ENCODE peak calls at places on chromosomes 12 and 14, in nine cellular contexts. One of them, this sample, is unnamed.
A peak's percentile ranks its signal among the peaks of the same experiment; 100 is the strongest.

GRCh38 chr14:45526715-45527549 is 273.9 kb upstream of the MIS18BP1 start:
- DNase-seq in mammary epithelial cell: peak; percentile 45
- DNase-seq in fibroblast of lung: no peak
- DNase-seq in neuronal stem cell: peak; percentile 32
- DNase-seq in hepatocyte: peak; percentile 65
- DNase-seq in GM12878: peak; percentile 1
- DNase-seq in IMR-90: no peak
- DNase-seq in Karpas-422: peak; percentile 85
- DNase-seq in GM23248: peak; percentile 53
- DNase-seq in this sample: peak; percentile 81

GRCh38 chr12:49827351-49828099 is 688 bp downstream of the NCKAP5L start:
- DNase-seq in mammary epithelial cell: peak; percentile 55
- DNase-seq in fibroblast of lung: peak; percentile 67
- DNase-seq in neuronal stem cell: peak; percentile 66
- DNase-seq in hepatocyte: peak; percentile 83
- DNase-seq in GM12878: no peak
- DNase-seq in IMR-90: peak; percentile 46
- DNase-seq in Karpas-422: peak; percentile 67
- DNase-seq in GM23248: peak; percentile 81
- DNase-seq in this sample: peak; percentile 89

GRCh38 chr12:12046401-12046800 is 24.3 kb upstream of the BCL2L14 start:
- DNase-seq in mammary epithelial cell: peak; percentile 67
- DNase-seq in fibroblast of lung: no peak
- DNase-seq in neuronal stem cell: no peak
- DNase-seq in hepatocyte: no peak
- DNase-seq in GM12878: no peak
- DNase-seq in IMR-90: no peak
- DNase-seq in Karpas-422: no peak
- DNase-seq in GM23248: no peak
- DNase-seq in this sample: no peak

GRCh38 chr14:60396718-60397343 is 89.0 kb downstream of the C14orf39 start:
- DNase-seq in mammary epithelial cell: no peak
- DNase-seq in fibroblast of lung: peak; percentile 54
- DNase-seq in neuronal stem cell: no peak
- DNase-seq in hepatocyte: no peak
- DNase-seq in GM12878: no peak
- DNase-seq in IMR-90: peak; percentile 1
- DNase-seq in Karpas-422: no peak
- DNase-seq in GM23248: peak; percentile 1
- DNase-seq in this sample: no peak

GRCh38 chr12:28089363-28089762 is 100.9 kb upstream of the CCDC91 start:
- DNase-seq in mammary epithelial cell: no peak
- DNase-seq in fibroblast of lung: peak; percentile 43
- DNase-seq in neuronal stem cell: no peak
- DNase-seq in hepatocyte: no peak
- DNase-seq in GM12878: no peak
- DNase-seq in IMR-90: peak; percentile 37
- DNase-seq in Karpas-422: no peak
- DNase-seq in GM23248: peak; percentile 40
- DNase-seq in this sample: peak; percentile 27

GRCh38 chr12:121538699-121539061 is 42.1 kb downstream of the KDM2B start:
- DNase-seq in mammary epithelial cell: no peak
- DNase-seq in fibroblast of lung: peak; percentile 18
- DNase-seq in neuronal stem cell: no peak
- DNase-seq in hepatocyte: no peak
- DNase-seq in GM12878: no peak
- DNase-seq in IMR-90: peak; percentile 29
- DNase-seq in Karpas-422: peak; percentile 68
- DNase-seq in GM23248: peak; percentile 17
- DNase-seq in this sample: no peak

GRCh38 chr12:3747543-3747942 is 5.4 kb downstream of the CRACR2A start:
- DNase-seq in mammary epithelial cell: no peak
- DNase-seq in fibroblast of lung: no peak
- DNase-seq in neuronal stem cell: no peak
- DNase-seq in hepatocyte: no peak
- DNase-seq in GM12878: no peak
- DNase-seq in IMR-90: no peak
- DNase-seq in Karpas-422: no peak
- DNase-seq in GM23248: no peak
- DNase-seq in this sample: no peak

GRCh38 chr14:80705241-80705980 is 236.1 kb downstream of the CEP128 start:
- DNase-seq in mammary epithelial cell: peak; percentile 41
- DNase-seq in fibroblast of lung: no peak
- DNase-seq in neuronal stem cell: no peak
- DNase-seq in hepatocyte: no peak
- DNase-seq in GM12878: no peak
- DNase-seq in IMR-90: no peak
- DNase-seq in Karpas-422: no peak
- DNase-seq in GM23248: no peak
- DNase-seq in this sample: no peak

GRCh38 chr12:93178154-93178878 is 199.4 kb upstream of the NUDT4 start:
- DNase-seq in mammary epithelial cell: no peak
- DNase-seq in fibroblast of lung: no peak
- DNase-seq in neuronal stem cell: no peak
- DNase-seq in hepatocyte: no peak
- DNase-seq in GM12878: no peak
- DNase-seq in IMR-90: no peak
- DNase-seq in Karpas-422: no peak
- DNase-seq in GM23248: no peak
- DNase-seq in this sample: no peak

GRCh38 chr12:112131686-112132085 is 6.3 kb downstream of the TRAFD1 start:
- DNase-seq in mammary epithelial cell: no peak
- DNase-seq in fibroblast of lung: no peak
- DNase-seq in neuronal stem cell: no peak
- DNase-seq in hepatocyte: no peak
- DNase-seq in GM12878: no peak
- DNase-seq in IMR-90: no peak
- DNase-seq in Karpas-422: no peak
- DNase-seq in GM23248: peak; percentile 23
- DNase-seq in this sample: no peak

GRCh38 chr14:82432531-82432930 is 898.9 kb upstream of the SEL1L start:
- DNase-seq in mammary epithelial cell: no peak
- DNase-seq in fibroblast of lung: no peak
- DNase-seq in neuronal stem cell: no peak
- DNase-seq in hepatocyte: no peak
- DNase-seq in GM12878: no peak
- DNase-seq in IMR-90: no peak
- DNase-seq in Karpas-422: no peak
- DNase-seq in GM23248: no peak
- DNase-seq in this sample: no peak

GRCh38 chr14:25094171-25094907 is 44.4 kb upstream of the STXBP6 start:
- DNase-seq in mammary epithelial cell: no peak
- DNase-seq in fibroblast of lung: peak; percentile 27
- DNase-seq in neuronal stem cell: no peak
- DNase-seq in hepatocyte: no peak
- DNase-seq in GM12878: no peak
- DNase-seq in IMR-90: peak; percentile 45
- DNase-seq in Karpas-422: no peak
- DNase-seq in GM23248: peak; percentile 14
- DNase-seq in this sample: peak; percentile 9

GRCh38 chr14:51609987-51610283 is 41.8 kb upstream of the FRMD6 start:
- DNase-seq in mammary epithelial cell: no peak
- DNase-seq in fibroblast of lung: peak; percentile 75
- DNase-seq in neuronal stem cell: no peak
- DNase-seq in hepatocyte: peak; percentile 46
- DNase-seq in GM12878: no peak
- DNase-seq in IMR-90: peak; percentile 59
- DNase-seq in Karpas-422: no peak
- DNase-seq in GM23248: peak; percentile 53
- DNase-seq in this sample: no peak

GRCh38 chr12:34604227-34604626 is 581.9 kb downstream of the ALG10 start:
- DNase-seq in mammary epithelial cell: no peak
- DNase-seq in fibroblast of lung: no peak
- DNase-seq in neuronal stem cell: no peak
- DNase-seq in hepatocyte: no peak
- DNase-seq in GM12878: no peak
- DNase-seq in IMR-90: no peak
- DNase-seq in Karpas-422: no peak
- DNase-seq in GM23248: no peak
- DNase-seq in this sample: no peak

GRCh38 chr12:34601689-34602088 is 579.4 kb downstream of the ALG10 start:
- DNase-seq in mammary epithelial cell: no peak
- DNase-seq in fibroblast of lung: no peak
- DNase-seq in neuronal stem cell: no peak
- DNase-seq in hepatocyte: no peak
- DNase-seq in GM12878: no peak
- DNase-seq in IMR-90: no peak
- DNase-seq in Karpas-422: no peak
- DNase-seq in GM23248: no peak
- DNase-seq in this sample: no peak

GRCh38 chr12:34602213-34602940 is 580.1 kb downstream of the ALG10 start:
- DNase-seq in mammary epithelial cell: no peak
- DNase-seq in fibroblast of lung: no peak
- DNase-seq in neuronal stem cell: no peak
- DNase-seq in hepatocyte: no peak
- DNase-seq in GM12878: no peak
- DNase-seq in IMR-90: no peak
- DNase-seq in Karpas-422: no peak
- DNase-seq in GM23248: no peak
- DNase-seq in this sample: no peak

GRCh38 chr12:34604631-34605509 is 582.6 kb downstream of the ALG10 start:
- DNase-seq in mammary epithelial cell: no peak
- DNase-seq in fibroblast of lung: no peak
- DNase-seq in neuronal stem cell: no peak
- DNase-seq in hepatocyte: no peak
- DNase-seq in GM12878: no peak
- DNase-seq in IMR-90: no peak
- DNase-seq in Karpas-422: no peak
- DNase-seq in GM23248: no peak
- DNase-seq in this sample: no peak

GRCh38 chr12:34603382-34604035 is 581.2 kb downstream of the ALG10 start:
- DNase-seq in mammary epithelial cell: no peak
- DNase-seq in fibroblast of lung: no peak
- DNase-seq in neuronal stem cell: no peak
- DNase-seq in hepatocyte: no peak
- DNase-seq in GM12878: no peak
- DNase-seq in IMR-90: no peak
- DNase-seq in Karpas-422: no peak
- DNase-seq in GM23248: no peak
- DNase-seq in this sample: no peak
- H2AFZ ChIP-seq in mammary epithelial cell: no peak overlapping the region
- H2AFZ ChIP-seq in fibroblast of lung: no peak overlapping the region
- H2AFZ ChIP-seq in neuronal stem cell: peak overlapping the region; percentile 3
- H2AFZ ChIP-seq in hepatocyte: no peak overlapping the region
- H2AFZ ChIP-seq in GM12878: no peak overlapping the region
- H2AFZ ChIP-seq in IMR-90: no peak overlapping the region
- H2AFZ ChIP-seq in Karpas-422: no peak overlapping the region
- H2AFZ ChIP-seq in GM23248: no peak overlapping the region
- H2AFZ ChIP-seq in this sample: no peak overlapping the region

GRCh38 chr12:63917477-63917862 is 73.0 kb downstream of the SRGAP1 start:
- DNase-seq in mammary epithelial cell: no peak
- DNase-seq in fibroblast of lung: no peak
- DNase-seq in neuronal stem cell: no peak
- DNase-seq in hepatocyte: no peak
- DNase-seq in GM12878: no peak
- DNase-seq in IMR-90: no peak
- DNase-seq in Karpas-422: no peak
- DNase-seq in GM23248: no peak
- DNase-seq in this sample: no peak
- H2AFZ ChIP-seq in mammary epithelial cell: no peak overlapping the region
- H2AFZ ChIP-seq in fibroblast of lung: no peak overlapping the region
- H2AFZ ChIP-seq in neuronal stem cell: no peak overlapping the region
- H2AFZ ChIP-seq in hepatocyte: no peak overlapping the region
- H2AFZ ChIP-seq in GM12878: no peak overlapping the region
- H2AFZ ChIP-seq in IMR-90: no peak overlapping the region
- H2AFZ ChIP-seq in Karpas-422: peak overlapping the region; percentile 16
- H2AFZ ChIP-seq in GM23248: no peak overlapping the region
- H2AFZ ChIP-seq in this sample: no peak overlapping the region

DNA sequence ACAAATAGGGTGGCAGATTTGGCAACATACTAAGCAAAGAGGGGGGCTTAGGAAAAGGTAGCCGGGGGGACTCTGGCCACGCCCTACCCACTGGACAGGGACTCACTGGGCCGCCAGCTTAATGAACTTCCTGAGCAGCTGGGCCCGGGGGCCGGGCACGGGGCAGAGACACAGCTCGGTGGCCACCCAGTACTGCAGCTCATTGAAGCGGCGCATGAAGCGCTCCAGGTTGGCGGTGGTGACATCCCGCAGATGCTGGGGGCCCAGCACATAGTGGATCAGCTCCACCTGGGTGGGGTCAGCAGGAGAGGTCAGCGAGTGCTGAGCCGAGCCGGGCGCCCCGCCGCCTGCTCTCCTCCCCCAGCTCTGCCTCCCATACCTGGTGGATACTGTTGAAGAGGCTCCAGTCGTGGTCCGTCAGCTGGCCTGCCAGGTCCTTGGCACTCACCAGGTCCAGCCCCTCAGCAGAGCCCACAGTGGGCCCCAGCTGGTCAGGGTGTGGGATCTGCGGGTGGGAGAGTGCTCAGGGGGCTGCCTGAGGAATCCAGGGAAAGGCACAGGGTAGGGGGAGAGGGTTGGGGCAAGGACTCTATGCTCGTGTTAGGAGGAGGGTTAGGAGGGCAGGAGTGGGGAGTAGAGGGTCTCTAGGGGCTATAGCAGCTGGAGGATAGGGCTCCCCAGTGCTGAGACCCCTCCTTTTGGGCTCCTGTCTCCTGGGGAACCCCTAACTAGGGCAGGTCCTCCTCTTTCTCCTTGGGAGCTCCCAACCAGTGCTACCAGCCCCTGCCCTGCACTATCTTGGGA is 15.4 kb upstream of the ENDOU start:
- DNase-seq in mammary epithelial cell: no peak
- DNase-seq in fibroblast of lung: no peak
- DNase-seq in neuronal stem cell: no peak
- DNase-seq in hepatocyte: no peak
- DNase-seq in GM12878: no peak
- DNase-seq in IMR-90: no peak
- DNase-seq in Karpas-422: peak; percentile 86
- DNase-seq in GM23248: no peak
- DNase-seq in this sample: no peak
- H2AFZ ChIP-seq in mammary epithelial cell: no peak overlapping the region
- H2AFZ ChIP-seq in fibroblast of lung: no peak overlapping the region
- H2AFZ ChIP-seq in neuronal stem cell: peak overlapping the region; percentile 37
- H2AFZ ChIP-seq in hepatocyte: no peak overlapping the region
- H2AFZ ChIP-seq in GM12878: peak overlapping the region; percentile 39
- H2AFZ ChIP-seq in IMR-90: peak overlapping the region; percentile 76
- H2AFZ ChIP-seq in Karpas-422: no peak overlapping the region
- H2AFZ ChIP-seq in GM23248: no peak overlapping the region
- H2AFZ ChIP-seq in this sample: peak overlapping the region; percentile 69

GRCh38 chr14:92785601-92786426 is 8.3 kb upstream of the GOLGA5 start:
- DNase-seq in mammary epithelial cell: peak; percentile 64
- DNase-seq in fibroblast of lung: peak; percentile 92
- DNase-seq in neuronal stem cell: no peak
- DNase-seq in hepatocyte: peak; percentile 66
- DNase-seq in GM12878: no peak
- DNase-seq in IMR-90: peak; percentile 91
- DNase-seq in Karpas-422: no peak
- DNase-seq in GM23248: peak; percentile 88
- DNase-seq in this sample: no peak
- H2AFZ ChIP-seq in mammary epithelial cell: peak overlapping the region; percentile 50
- H2AFZ ChIP-seq in fibroblast of lung: no peak overlapping the region
- H2AFZ ChIP-seq in neuronal stem cell: peak overlapping the region; percentile 37
- H2AFZ ChIP-seq in hepatocyte: peak overlapping the region; percentile 24
- H2AFZ ChIP-seq in GM12878: no peak overlapping the region
- H2AFZ ChIP-seq in IMR-90: peak overlapping the region; percentile 85
- H2AFZ ChIP-seq in Karpas-422: no peak overlapping the region
- H2AFZ ChIP-seq in GM23248: peak overlapping the region; percentile 50
- H2AFZ ChIP-seq in this sample: no peak overlapping the region

GRCh38 chr12:26149963-26150362 is 25.1 kb upstream of the BHLHE41 start:
- DNase-seq in mammary epithelial cell: no peak
- DNase-seq in fibroblast of lung: no peak
- DNase-seq in neuronal stem cell: no peak
- DNase-seq in hepatocyte: no peak
- DNase-seq in GM12878: no peak
- DNase-seq in IMR-90: no peak
- DNase-seq in Karpas-422: no peak
- DNase-seq in GM23248: no peak
- DNase-seq in this sample: no peak
- H2AFZ ChIP-seq in mammary epithelial cell: no peak overlapping the region
- H2AFZ ChIP-seq in fibroblast of lung: no peak overlapping the region
- H2AFZ ChIP-seq in neuronal stem cell: no peak overlapping the region
- H2AFZ ChIP-seq in hepatocyte: no peak overlapping the region
- H2AFZ ChIP-seq in GM12878: no peak overlapping the region
- H2AFZ ChIP-seq in IMR-90: peak overlapping the region; percentile 24
- H2AFZ ChIP-seq in Karpas-422: no peak overlapping the region
- H2AFZ ChIP-seq in GM23248: no peak overlapping the region
- H2AFZ ChIP-seq in this sample: no peak overlapping the region